ENCODE peak calls at places on chromosomes 1 and 21, in seven cellular contexts. One of them, this sample, is unnamed.

GRCh38 chr1:67724928-67725560 is 40.0 kb downstream of the GADD45A start:
- DNase-seq in GM12891: no peak
- DNase-seq in H1: no peak
- DNase-seq in SK-N-SH: no peak
- DNase-seq in GM12878: no peak
- DNase-seq in HepG2: peak; percentile 63
- DNase-seq in K562: no peak
- DNase-seq in this sample: no peak

GRCh38 chr21:44984428-44984791 is 44.6 kb downstream of the SLX9 start:
- DNase-seq in H1: no peak
- DNase-seq in GM12891: no peak
- DNase-seq in SK-N-SH: peak; percentile 71
- DNase-seq in K562: no peak
- DNase-seq in GM12878: no peak
- DNase-seq in HepG2: peak; percentile 28
- DNase-seq in this sample: no peak

GRCh38 chr1:11700655-11701467 is 9.4 kb downstream of the DRAXIN start:
- DNase-seq in GM12891: no peak
- DNase-seq in HepG2: no peak
- DNase-seq in SK-N-SH: no peak
- DNase-seq in H1: peak; percentile 58
- DNase-seq in GM12878: no peak
- DNase-seq in K562: no peak
- DNase-seq in this sample: no peak

GRCh38 chr1:205519541-205520131 is 15.2 kb downstream of the CDK18 start:
- DNase-seq in H1: no peak
- DNase-seq in HepG2: no peak
- DNase-seq in SK-N-SH: no peak
- DNase-seq in K562: no peak
- DNase-seq in GM12878: no peak
- DNase-seq in GM12891: no peak
- DNase-seq in this sample: no peak

GRCh38 chr1:221439008-221439733 is 302.7 kb downstream of the DUSP10 start:
- DNase-seq in GM12878: peak; percentile 52
- DNase-seq in HepG2: no peak
- DNase-seq in SK-N-SH: no peak
- DNase-seq in K562: no peak
- DNase-seq in H1: no peak
- DNase-seq in GM12891: peak; percentile 13
- DNase-seq in this sample: no peak

GRCh38 chr1:90959352-90960206 is 62.3 kb downstream of the ZNF644 start:
- DNase-seq in GM12891: no peak
- DNase-seq in GM12878: no peak
- DNase-seq in H1: no peak
- DNase-seq in K562: no peak
- DNase-seq in SK-N-SH: no peak
- DNase-seq in HepG2: peak; percentile 74
- DNase-seq in this sample: no peak

GRCh38 chr1:8239039-8239305 is 78.9 kb upstream of the SLC45A1 start:
- DNase-seq in HepG2: peak; percentile 79
- DNase-seq in K562: no peak
- DNase-seq in H1: no peak
- DNase-seq in SK-N-SH: no peak
- DNase-seq in GM12878: no peak
- DNase-seq in GM12891: no peak
- DNase-seq in this sample: no peak

GRCh38 chr1:61123321-61123720 is 41.0 kb downstream of the NFIA start:
- DNase-seq in SK-N-SH: no peak
- DNase-seq in K562: no peak
- DNase-seq in GM12878: no peak
- DNase-seq in HepG2: no peak
- DNase-seq in GM12891: no peak
- DNase-seq in H1: no peak
- DNase-seq in this sample: no peak

GRCh38 chr1:172383541-172383940 is 36.9 kb upstream of the C1orf105 start:
- DNase-seq in K562: no peak
- DNase-seq in GM12878: no peak
- DNase-seq in SK-N-SH: no peak
- DNase-seq in H1: no peak
- DNase-seq in GM12891: no peak
- DNase-seq in HepG2: no peak
- DNase-seq in this sample: no peak

GRCh38 chr1:30191154-30191702 is 532.2 kb downstream of the MATN1 start:
- DNase-seq in GM12878: no peak
- DNase-seq in GM12891: no peak
- DNase-seq in H1: peak; percentile 43
- DNase-seq in K562: peak; percentile 93
- DNase-seq in SK-N-SH: peak; percentile 34
- DNase-seq in HepG2: no peak
- DNase-seq in this sample: no peak

GRCh38 chr1:67583462-67583950 is 101.5 kb upstream of the GADD45A start:
- DNase-seq in GM12891: no peak
- DNase-seq in H1: no peak
- DNase-seq in HepG2: no peak
- DNase-seq in GM12878: no peak
- DNase-seq in SK-N-SH: no peak
- DNase-seq in K562: no peak
- DNase-seq in this sample: no peak

GRCh38 chr1:8182034-8182761 is 135.7 kb upstream of the SLC45A1 start:
- DNase-seq in H1: no peak
- DNase-seq in SK-N-SH: no peak
- DNase-seq in HepG2: peak; percentile 85
- DNase-seq in K562: no peak
- DNase-seq in GM12878: peak; percentile 87
- DNase-seq in GM12891: no peak
- DNase-seq in this sample: no peak

GRCh38 chr1:13494025-13494424 is 19.8 kb downstream of the LRRC38 start:
- DNase-seq in SK-N-SH: no peak
- DNase-seq in H1: no peak
- DNase-seq in GM12891: peak; percentile 41
- DNase-seq in K562: no peak
- DNase-seq in HepG2: no peak
- DNase-seq in GM12878: peak; percentile 16
- DNase-seq in this sample: peak; percentile 32

GRCh38 chr1:163820748-163821147 is 499.0 kb downstream of the NUF2 start:
- DNase-seq in SK-N-SH: no peak
- DNase-seq in H1: no peak
- DNase-seq in HepG2: no peak
- DNase-seq in GM12878: no peak
- DNase-seq in K562: no peak
- DNase-seq in GM12891: no peak
- DNase-seq in this sample: no peak

GRCh38 chr21:34195365-34195764 is 122.0 kb downstream of the MRPS6 start:
- DNase-seq in H1: no peak
- DNase-seq in SK-N-SH: no peak
- DNase-seq in GM12891: no peak
- DNase-seq in HepG2: no peak
- DNase-seq in K562: no peak
- DNase-seq in GM12878: no peak
- DNase-seq in this sample: no peak

GRCh38 chr1:22916469-22916817 is 56.2 kb downstream of the LACTBL1 start:
- DNase-seq in GM12878: no peak
- DNase-seq in HepG2: no peak
- DNase-seq in SK-N-SH: no peak
- DNase-seq in H1: no peak
- DNase-seq in GM12891: no peak
- DNase-seq in K562: no peak
- DNase-seq in this sample: no peak

GRCh38 chr1:235101558-235102258 is 26.9 kb downstream of the TOMM20 start:
- DNase-seq in H1: no peak
- DNase-seq in SK-N-SH: no peak
- DNase-seq in K562: no peak
- DNase-seq in GM12878: no peak
- DNase-seq in GM12891: no peak
- DNase-seq in HepG2: no peak
- DNase-seq in this sample: no peak

GRCh38 chr1:184905601-184906322 is 68.5 kb downstream of the NIBAN1 start:
- DNase-seq in GM12878: no peak
- DNase-seq in SK-N-SH: no peak
- DNase-seq in K562: no peak
- DNase-seq in H1: no peak
- DNase-seq in HepG2: peak; percentile 23
- DNase-seq in GM12891: no peak
- DNase-seq in this sample: no peak

GRCh38 chr1:203628997-203629508 is 2.4 kb downstream of the ATP2B4 start:
- DNase-seq in K562: no peak
- DNase-seq in H1: peak; percentile 63
- DNase-seq in SK-N-SH: no peak
- DNase-seq in GM12878: no peak
- DNase-seq in GM12891: no peak
- DNase-seq in HepG2: no peak
- DNase-seq in this sample: no peak
- TF ChIP-seq TAF1 in K562: no peak
- TF ChIP-seq TAF1 in H1: no peak
- TF ChIP-seq TAF1 in SK-N-SH: no peak
- TF ChIP-seq TAF1 in GM12878: no peak
- TF ChIP-seq TAF1 in GM12891: no peak
- TF ChIP-seq TAF1 in HepG2: no peak
- TF ChIP-seq TAF1 in this sample: no peak

GRCh38 chr1:25794325-25794724 is 5.7 kb upstream of the SELENON start:
- DNase-seq in GM12878: no peak
- DNase-seq in SK-N-SH: no peak
- DNase-seq in H1: no peak
- DNase-seq in HepG2: no peak
- DNase-seq in K562: no peak
- DNase-seq in GM12891: no peak
- DNase-seq in this sample: no peak
- TF ChIP-seq TAF1 in GM12878: no peak
- TF ChIP-seq TAF1 in SK-N-SH: no peak
- TF ChIP-seq TAF1 in H1: no peak
- TF ChIP-seq TAF1 in HepG2: no peak
- TF ChIP-seq TAF1 in K562: no peak
- TF ChIP-seq TAF1 in GM12891: no peak
- TF ChIP-seq TAF1 in this sample: no peak

DNA sequence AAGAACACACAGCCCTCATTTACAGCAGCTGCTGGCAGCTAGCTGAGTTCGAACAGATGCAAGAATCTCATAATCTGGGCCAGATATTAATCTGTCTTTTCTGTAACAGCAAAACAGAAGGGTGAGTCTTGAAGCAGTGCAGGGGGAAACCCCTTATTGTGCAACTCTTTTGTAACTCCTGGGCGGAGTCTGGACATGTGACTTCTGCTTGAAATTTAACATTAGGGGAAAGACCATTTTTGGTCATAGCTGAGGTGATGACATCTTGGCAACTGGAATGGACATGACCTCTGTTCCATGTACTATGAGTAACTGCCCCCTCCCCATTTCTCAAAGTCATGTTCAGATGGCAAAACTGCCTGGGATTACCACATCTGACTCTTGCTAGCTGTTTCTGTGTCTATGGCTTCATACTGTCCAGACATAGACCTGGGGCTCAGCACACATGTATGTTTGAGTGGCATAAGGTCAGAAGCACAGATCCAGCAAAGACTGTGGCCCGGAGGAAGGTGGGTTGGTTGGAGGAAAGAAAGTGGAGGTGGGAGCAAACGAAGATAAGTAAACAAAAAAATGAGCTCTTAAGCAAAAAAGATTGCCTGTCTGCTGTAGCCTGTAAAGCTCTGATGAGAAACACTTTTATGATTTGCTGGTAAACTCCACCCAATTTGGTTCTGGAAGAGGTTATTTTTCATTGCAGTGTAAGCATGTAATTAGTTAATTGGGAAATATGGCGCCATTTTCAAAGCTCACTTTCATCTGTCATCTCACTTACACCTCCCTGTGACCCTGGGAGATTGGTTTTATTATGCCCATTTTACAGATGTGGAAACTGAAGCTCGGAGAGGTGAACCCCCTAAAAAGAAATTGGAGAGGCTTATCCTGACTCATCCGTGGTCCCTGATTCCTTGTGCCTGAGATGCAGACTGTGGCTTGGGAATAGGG is 26.1 kb downstream of the ETS2 start:
- DNase-seq in HepG2: peak; percentile 91
- DNase-seq in GM12878: peak; percentile 40
- DNase-seq in K562: peak; percentile 52
- DNase-seq in H1: no peak
- DNase-seq in GM12891: peak; percentile 35
- DNase-seq in SK-N-SH: no peak
- DNase-seq in this sample: no peak
- TF ChIP-seq TAF1 in HepG2: no peak
- TF ChIP-seq TAF1 in GM12878: no peak
- TF ChIP-seq TAF1 in K562: no peak
- TF ChIP-seq TAF1 in H1: no peak
- TF ChIP-seq TAF1 in GM12891: no peak
- TF ChIP-seq TAF1 in SK-N-SH: no peak
- TF ChIP-seq TAF1 in this sample: no peak

DNA sequence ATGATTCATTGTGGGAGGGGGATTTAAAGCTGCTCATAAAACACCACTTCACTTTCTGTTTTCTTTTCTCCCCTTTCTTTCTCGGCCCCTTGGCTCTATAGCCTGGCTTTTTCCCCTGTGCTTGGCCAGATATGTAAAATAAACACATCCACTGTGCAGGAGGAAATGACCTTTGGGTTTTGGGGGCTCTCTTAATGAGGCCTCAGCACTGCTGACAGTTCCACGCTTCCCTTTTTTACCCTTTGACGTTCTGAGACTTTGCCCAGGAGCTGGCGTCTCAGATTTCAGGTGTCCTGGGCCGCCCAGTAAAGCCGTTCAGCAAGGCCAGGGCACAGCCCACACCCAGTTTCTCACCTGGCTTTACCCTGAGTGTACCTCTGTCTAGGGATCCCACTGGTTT is 65.7 kb downstream of the RUNX3 start:
- DNase-seq in GM12878: no peak
- DNase-seq in H1: no peak
- DNase-seq in K562: no peak
- DNase-seq in SK-N-SH: no peak
- DNase-seq in HepG2: peak; percentile 75
- DNase-seq in GM12891: no peak
- DNase-seq in this sample: no peak
- TF ChIP-seq TAF1 in GM12878: no peak
- TF ChIP-seq TAF1 in H1: no peak
- TF ChIP-seq TAF1 in K562: no peak
- TF ChIP-seq TAF1 in SK-N-SH: no peak
- TF ChIP-seq TAF1 in HepG2: no peak
- TF ChIP-seq TAF1 in GM12891: no peak
- TF ChIP-seq TAF1 in this sample: no peak

GRCh38 chr21:38219049-38219628 is 37.7 kb upstream of the KCNJ15 start:
- DNase-seq in SK-N-SH: peak; percentile 58
- DNase-seq in GM12891: peak; percentile 18
- DNase-seq in K562: peak; percentile 83
- DNase-seq in GM12878: no peak
- DNase-seq in HepG2: peak; percentile 48
- DNase-seq in H1: peak; percentile 87
- DNase-seq in this sample: peak; percentile 14
- TF ChIP-seq TAF1 in SK-N-SH: no peak
- TF ChIP-seq TAF1 in GM12891: no peak
- TF ChIP-seq TAF1 in K562: no peak
- TF ChIP-seq TAF1 in GM12878: no peak
- TF ChIP-seq TAF1 in HepG2: no peak
- TF ChIP-seq TAF1 in H1: no peak
- TF ChIP-seq TAF1 in this sample: no peak